ENCODE peak calls at places on chromosomes 2 and 18, in seven cellular contexts. One of them, this sample, is unnamed.

GRCh38 chr2:56680971-56681631 is 497.3 kb downstream of the CCDC85A start:
- DNase-seq in neuronal stem cell: no peak
- DNase-seq in IMR-90: peak; percentile 11
- DNase-seq in mesendoderm: no peak
- DNase-seq in mesenchymal stem cell: peak; percentile 61
- DNase-seq in H1: no peak
- DNase-seq in trophoblast cell: peak; percentile 90
- DNase-seq in this sample: no peak

GRCh38 chr2:232389327-232389726 is 10.8 kb downstream of the ALPP start:
- DNase-seq in neuronal stem cell: no peak
- DNase-seq in IMR-90: peak; percentile 6
- DNase-seq in mesendoderm: peak; percentile 70
- DNase-seq in mesenchymal stem cell: peak; percentile 26
- DNase-seq in H1: no peak
- DNase-seq in trophoblast cell: no peak
- DNase-seq in this sample: no peak

GRCh38 chr2:163066085-163066484 is 227.5 kb upstream of the KCNH7 start:
- DNase-seq in neuronal stem cell: no peak
- DNase-seq in IMR-90: no peak
- DNase-seq in mesendoderm: no peak
- DNase-seq in mesenchymal stem cell: no peak
- DNase-seq in H1: no peak
- DNase-seq in trophoblast cell: no peak
- DNase-seq in this sample: no peak

GRCh38 chr2:213080969-213081617 is 70.3 kb downstream of the IKZF2 start:
- DNase-seq in neuronal stem cell: no peak
- DNase-seq in IMR-90: no peak
- DNase-seq in mesendoderm: no peak
- DNase-seq in mesenchymal stem cell: no peak
- DNase-seq in H1: no peak
- DNase-seq in trophoblast cell: no peak
- DNase-seq in this sample: no peak

GRCh38 chr2:26941486-26941885 is 29.0 kb upstream of the MAPRE3 start:
- DNase-seq in neuronal stem cell: no peak
- DNase-seq in IMR-90: no peak
- DNase-seq in mesendoderm: no peak
- DNase-seq in mesenchymal stem cell: no peak
- DNase-seq in H1: no peak
- DNase-seq in trophoblast cell: peak; percentile 47
- DNase-seq in this sample: no peak

GRCh38 chr2:216572582-216573578 is 60.3 kb upstream of the IGFBP2 start:
- DNase-seq in neuronal stem cell: no peak
- DNase-seq in IMR-90: no peak
- DNase-seq in mesendoderm: no peak
- DNase-seq in mesenchymal stem cell: no peak
- DNase-seq in H1: no peak
- DNase-seq in trophoblast cell: no peak
- DNase-seq in this sample: no peak

GRCh38 chr2:177602611-177603164 is 210.1 kb downstream of the AGPS start:
- DNase-seq in neuronal stem cell: no peak
- DNase-seq in IMR-90: no peak
- DNase-seq in mesendoderm: no peak
- DNase-seq in mesenchymal stem cell: no peak
- DNase-seq in H1: no peak
- DNase-seq in trophoblast cell: no peak
- DNase-seq in this sample: no peak

GRCh38 chr2:23901966-23902942 is 24.7 kb downstream of the ATAD2B start:
- DNase-seq in neuronal stem cell: no peak
- DNase-seq in IMR-90: peak; percentile 41
- DNase-seq in mesendoderm: no peak
- DNase-seq in mesenchymal stem cell: peak; percentile 73
- DNase-seq in H1: no peak
- DNase-seq in trophoblast cell: peak; percentile 92
- DNase-seq in this sample: no peak

GRCh38 chr2:55418512-55419235 is 982 bp downstream of the CCDC88A start:
- DNase-seq in neuronal stem cell: no peak
- DNase-seq in IMR-90: no peak
- DNase-seq in mesendoderm: peak; percentile 18
- DNase-seq in mesenchymal stem cell: no peak
- DNase-seq in H1: no peak
- DNase-seq in trophoblast cell: no peak
- DNase-seq in this sample: no peak

GRCh38 chr2:144233226-144234114 is 286.4 kb downstream of the ZEB2 start:
- DNase-seq in neuronal stem cell: no peak
- DNase-seq in IMR-90: no peak
- DNase-seq in mesendoderm: no peak
- DNase-seq in mesenchymal stem cell: no peak
- DNase-seq in H1: no peak
- DNase-seq in trophoblast cell: no peak
- DNase-seq in this sample: no peak

GRCh38 chr2:54628418-54628817 is 95.0 kb upstream of the EML6 start:
- DNase-seq in neuronal stem cell: no peak
- DNase-seq in IMR-90: no peak
- DNase-seq in mesendoderm: no peak
- DNase-seq in mesenchymal stem cell: no peak
- DNase-seq in H1: no peak
- DNase-seq in trophoblast cell: no peak
- DNase-seq in this sample: no peak

GRCh38 chr2:224196789-224197188 is 157.7 kb upstream of the SERPINE2 start:
- DNase-seq in neuronal stem cell: no peak
- DNase-seq in IMR-90: no peak
- DNase-seq in mesendoderm: no peak
- DNase-seq in mesenchymal stem cell: peak; percentile 29
- DNase-seq in H1: no peak
- DNase-seq in trophoblast cell: no peak
- DNase-seq in this sample: no peak

GRCh38 chr18:77557030-77557429 is 307.4 kb downstream of the GALR1 start:
- DNase-seq in neuronal stem cell: peak; percentile 54
- DNase-seq in IMR-90: no peak
- DNase-seq in mesendoderm: peak; percentile 27
- DNase-seq in mesenchymal stem cell: no peak
- DNase-seq in H1: peak; percentile 59
- DNase-seq in trophoblast cell: no peak
- DNase-seq in this sample: no peak

GRCh38 chr18:78678318-78678695 is 301.3 kb upstream of the SALL3 start:
- DNase-seq in neuronal stem cell: no peak
- DNase-seq in IMR-90: no peak
- DNase-seq in mesendoderm: no peak
- DNase-seq in mesenchymal stem cell: no peak
- DNase-seq in H1: no peak
- DNase-seq in trophoblast cell: no peak
- DNase-seq in this sample: no peak

GRCh38 chr2:39837856-39838453 is 58.9 kb upstream of the THUMPD2 start:
- DNase-seq in neuronal stem cell: no peak
- DNase-seq in IMR-90: peak; percentile 42
- DNase-seq in mesendoderm: peak; percentile 72
- DNase-seq in mesenchymal stem cell: peak; percentile 53
- DNase-seq in H1: peak; percentile 73
- DNase-seq in trophoblast cell: peak; percentile 76
- DNase-seq in this sample: peak; percentile 65

GRCh38 chr2:225020157-225020864 is 22.0 kb downstream of the DOCK10 start:
- DNase-seq in neuronal stem cell: no peak
- DNase-seq in IMR-90: no peak
- DNase-seq in mesendoderm: no peak
- DNase-seq in mesenchymal stem cell: no peak
- DNase-seq in H1: no peak
- DNase-seq in trophoblast cell: no peak
- DNase-seq in this sample: no peak

GRCh38 chr2:232588680-232589585 is 38.4 kb downstream of the EIF4E2 start:
- DNase-seq in neuronal stem cell: no peak
- DNase-seq in IMR-90: peak; percentile 86
- DNase-seq in mesendoderm: no peak
- DNase-seq in mesenchymal stem cell: no peak
- DNase-seq in H1: no peak
- DNase-seq in trophoblast cell: peak; percentile 19
- DNase-seq in this sample: no peak

GRCh38 chr2:68196120-68196716 is 38.5 kb downstream of the PNO1 start:
- DNase-seq in neuronal stem cell: no peak
- DNase-seq in IMR-90: peak; percentile 35
- DNase-seq in mesendoderm: no peak
- DNase-seq in mesenchymal stem cell: no peak
- DNase-seq in H1: no peak
- DNase-seq in trophoblast cell: peak; percentile 83
- DNase-seq in this sample: no peak

GRCh38 chr2:175628243-175628642 is 373.8 kb downstream of the LNPK start:
- DNase-seq in neuronal stem cell: no peak
- DNase-seq in IMR-90: no peak
- DNase-seq in mesendoderm: no peak
- DNase-seq in mesenchymal stem cell: no peak
- DNase-seq in H1: no peak
- DNase-seq in trophoblast cell: no peak
- DNase-seq in this sample: no peak

GRCh38 chr2:128628996-128629395 is 310.3 kb upstream of the HS6ST1 start:
- DNase-seq in neuronal stem cell: no peak
- DNase-seq in IMR-90: no peak
- DNase-seq in mesendoderm: no peak
- DNase-seq in mesenchymal stem cell: no peak
- DNase-seq in H1: peak; percentile 23
- DNase-seq in trophoblast cell: no peak
- DNase-seq in this sample: no peak

GRCh38 chr2:63503818-63504217 is 84.5 kb downstream of the WDPCP start:
- DNase-seq in neuronal stem cell: no peak
- DNase-seq in IMR-90: no peak
- DNase-seq in mesendoderm: no peak
- DNase-seq in mesenchymal stem cell: no peak
- DNase-seq in H1: no peak
- DNase-seq in trophoblast cell: no peak
- DNase-seq in this sample: no peak

GRCh38 chr2:9803023-9803805 is 40.1 kb upstream of the TAF1B start:
- DNase-seq in neuronal stem cell: no peak
- DNase-seq in IMR-90: no peak
- DNase-seq in mesendoderm: no peak
- DNase-seq in mesenchymal stem cell: peak; percentile 37
- DNase-seq in H1: no peak
- DNase-seq in trophoblast cell: peak; percentile 100
- DNase-seq in this sample: no peak

DNA sequence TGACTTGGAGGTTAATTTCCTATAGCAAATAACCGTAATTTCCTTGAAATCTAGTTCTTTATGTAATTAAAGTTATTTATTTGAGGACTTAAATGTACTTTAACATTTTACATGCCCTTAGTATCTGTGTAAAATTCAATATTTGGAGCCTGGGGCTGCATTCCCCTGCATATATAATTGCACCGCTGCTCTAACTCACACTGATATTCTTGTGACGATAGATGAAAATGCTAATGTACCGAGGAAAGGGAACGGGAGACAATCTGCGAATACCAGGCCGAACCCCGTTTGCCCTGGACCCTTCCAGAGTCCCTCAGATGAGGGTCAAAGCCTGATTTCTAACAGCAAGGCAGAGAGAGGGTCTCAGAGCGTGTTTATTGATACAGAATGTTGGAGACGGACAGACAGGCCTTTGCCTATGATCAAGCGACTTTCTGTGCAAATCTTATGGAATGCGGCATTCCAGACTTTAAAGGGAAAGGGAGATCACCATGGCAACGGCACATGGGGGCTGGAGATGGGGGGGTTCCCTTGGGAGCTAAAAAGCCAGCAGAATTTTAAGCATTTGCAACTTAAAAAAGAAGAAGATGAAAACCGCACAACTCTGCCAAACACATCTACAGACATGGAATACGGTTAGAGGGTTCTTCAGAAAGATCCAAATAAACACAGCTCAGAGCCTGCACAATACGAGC is 57.6 kb upstream of the TWIST2 start:
- DNase-seq in neuronal stem cell: no peak
- DNase-seq in IMR-90: no peak
- DNase-seq in mesendoderm: no peak
- DNase-seq in mesenchymal stem cell: no peak
- DNase-seq in H1: no peak
- DNase-seq in trophoblast cell: no peak
- DNase-seq in this sample: no peak
- H2BK120ac ChIP-seq in neuronal stem cell: no peak overlapping the region
- H2BK120ac ChIP-seq in IMR-90: no peak overlapping the region
- H2BK120ac ChIP-seq in mesendoderm: no peak overlapping the region
- H2BK120ac ChIP-seq in mesenchymal stem cell: no peak overlapping the region
- H2BK120ac ChIP-seq in H1: no peak overlapping the region
- H2BK120ac ChIP-seq in trophoblast cell: no peak overlapping the region
- H2BK120ac ChIP-seq in this sample: no peak overlapping the region

DNA sequence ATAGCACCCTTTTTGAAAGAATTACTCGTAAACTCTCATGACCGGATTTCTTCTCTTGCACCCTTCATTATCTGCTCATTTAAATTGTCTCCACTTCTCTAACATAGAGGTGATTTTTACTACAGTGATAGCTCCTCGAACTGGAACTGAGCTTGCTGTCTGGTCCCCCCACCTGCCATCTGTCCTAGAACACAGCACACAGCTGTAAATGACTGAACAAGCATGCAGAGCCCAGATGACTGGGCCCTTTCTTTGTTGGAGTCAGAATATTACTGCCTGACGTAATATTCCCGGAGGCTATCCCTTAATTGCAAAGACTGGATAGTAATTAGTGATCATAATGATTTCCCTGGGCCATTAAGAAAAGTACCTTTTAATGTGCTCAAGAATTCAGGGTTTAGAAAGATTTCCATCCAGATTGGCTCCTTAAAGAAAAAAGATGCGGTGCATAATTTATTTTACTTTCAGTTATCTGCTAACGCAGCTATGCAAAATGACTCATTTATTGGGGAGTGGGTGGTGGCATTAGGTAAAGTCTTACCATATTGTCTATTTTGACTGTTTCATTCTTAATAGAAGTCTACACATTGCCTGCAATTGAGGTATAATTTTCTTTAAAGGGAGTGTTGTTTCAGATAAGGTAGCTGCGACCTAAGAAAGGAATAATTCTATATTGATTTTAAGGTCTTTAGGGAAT is 84.4 kb downstream of the MAP4K4 start:
- DNase-seq in neuronal stem cell: no peak
- DNase-seq in IMR-90: no peak
- DNase-seq in mesendoderm: no peak
- DNase-seq in mesenchymal stem cell: no peak
- DNase-seq in H1: no peak
- DNase-seq in trophoblast cell: no peak
- DNase-seq in this sample: no peak
- H2BK120ac ChIP-seq in neuronal stem cell: no peak overlapping the region
- H2BK120ac ChIP-seq in IMR-90: no peak overlapping the region
- H2BK120ac ChIP-seq in mesendoderm: no peak overlapping the region
- H2BK120ac ChIP-seq in mesenchymal stem cell: no peak overlapping the region
- H2BK120ac ChIP-seq in H1: no peak overlapping the region
- H2BK120ac ChIP-seq in trophoblast cell: no peak overlapping the region
- H2BK120ac ChIP-seq in this sample: no peak overlapping the region

GRCh38 chr2:170226216-170226615 is 48.3 kb downstream of the MYO3B start:
- DNase-seq in neuronal stem cell: no peak
- DNase-seq in IMR-90: no peak
- DNase-seq in mesendoderm: no peak
- DNase-seq in mesenchymal stem cell: no peak
- DNase-seq in H1: no peak
- DNase-seq in trophoblast cell: no peak
- DNase-seq in this sample: no peak
- H2BK120ac ChIP-seq in neuronal stem cell: no peak overlapping the region
- H2BK120ac ChIP-seq in IMR-90: no peak overlapping the region
- H2BK120ac ChIP-seq in mesendoderm: no peak overlapping the region
- H2BK120ac ChIP-seq in mesenchymal stem cell: no peak overlapping the region
- H2BK120ac ChIP-seq in H1: no peak overlapping the region
- H2BK120ac ChIP-seq in trophoblast cell: no peak overlapping the region
- H2BK120ac ChIP-seq in this sample: no peak overlapping the region

DNA sequence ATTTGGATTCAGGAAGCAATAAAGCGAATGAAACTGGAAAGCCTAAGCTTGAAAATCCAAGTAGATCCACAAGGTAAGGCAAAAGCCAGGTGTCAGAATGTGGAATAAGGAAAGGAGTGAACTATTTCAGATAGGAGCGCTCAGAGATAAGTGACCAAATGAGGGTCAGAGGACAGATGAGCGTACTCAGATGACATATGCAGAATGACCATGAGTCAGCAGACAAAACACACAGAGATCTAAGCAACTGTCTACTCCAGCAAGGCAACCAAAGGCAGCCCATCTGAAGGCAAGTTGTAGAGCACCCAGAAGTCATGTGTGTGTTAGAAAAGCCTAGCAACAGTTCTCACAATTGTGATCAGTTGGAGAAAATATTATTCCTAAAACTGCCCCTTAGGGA is 548.4 kb upstream of the FSHR start:
- DNase-seq in neuronal stem cell: no peak
- DNase-seq in IMR-90: no peak
- DNase-seq in mesendoderm: no peak
- DNase-seq in mesenchymal stem cell: no peak
- DNase-seq in H1: no peak
- DNase-seq in trophoblast cell: peak; percentile 67
- DNase-seq in this sample: no peak
- H2BK120ac ChIP-seq in neuronal stem cell: no peak overlapping the region
- H2BK120ac ChIP-seq in IMR-90: no peak overlapping the region
- H2BK120ac ChIP-seq in mesendoderm: no peak overlapping the region
- H2BK120ac ChIP-seq in mesenchymal stem cell: no peak overlapping the region
- H2BK120ac ChIP-seq in H1: no peak overlapping the region
- H2BK120ac ChIP-seq in trophoblast cell: no peak overlapping the region
- H2BK120ac ChIP-seq in this sample: no peak overlapping the region

This sample was measured in H9.